ENCODE peak calls at places on chromosomes 1 and 21, in ten cellular contexts. V is IMR-90; N is GM04503; P is fibroblast of the aortic adventitia; J is ELF-1; R is brain microvascular endothelial cell; T is LoVo; S is activated CD8-positive, alpha-beta memory T cell treated with anti-CD3 and anti-CD28 coated beads for 24 hours; G is dermis microvascular lymphatic vessel endothelial cell; I is EH. O is an unnamed sample.

GRCh38 chr1:228106800-228107054 is 2.4 kb downstream of the MRPL55 start:
- DNase-seq in J (no peak), R (no peak), N (no peak), S (no peak), I (no peak), P (no peak), T (no peak), V (no peak), G (no peak), O (peak)

GRCh38 chr1:10519016-10519417 is 44.3 kb downstream of the PEX14 start:
- DNase-seq in P (no peak), I (no peak), R (no peak), J (peak), G (no peak), S (no peak), N (no peak), T (no peak), V (no peak), O (no peak)

GRCh38 chr1:64539808-64540207 is 69.9 kb downstream of the CACHD1 start:
- DNase-seq in R (peak), T (no peak), G (no peak), P (peak), J (no peak), I (peak), S (no peak), V (peak), N (no peak), O (no peak)

GRCh38 chr1:88150330-88150729 is 533.7 kb upstream of the PKN2 start:
- DNase-seq in P (no peak), R (no peak), V (no peak), S (no peak), J (no peak), I (no peak), T (no peak), N (no peak), G (no peak), O (no peak)

GRCh38 chr1:62013264-62013663 is 181.4 kb upstream of the L1TD1 start:
- DNase-seq in S (no peak), I (no peak), R (no peak), G (no peak), P (no peak), N (no peak), J (no peak), T (no peak), V (no peak), O (no peak)

GRCh38 chr1:203147376-203147775 is 19.9 kb downstream of the ADORA1 start:
- DNase-seq in P (no peak), N (no peak), T (no peak), I (no peak), S (no peak), R (no peak), J (no peak), G (no peak), V (no peak), O (no peak)

GRCh38 chr1:43425045-43425444 is 28.7 kb downstream of the HYI start:
- DNase-seq in G (no peak), I (peak), T (no peak), S (no peak), V (peak), J (no peak), P (no peak), R (no peak), N (no peak), O (no peak)

GRCh38 chr21:42614811-42615342 is 38.5 kb upstream of the PDE9A start:
- DNase-seq in R (no peak), G (no peak), T (peak), P (no peak), V (no peak), J (peak), S (peak), N (no peak), I (no peak), O (peak)

GRCh38 chr1:181148636-181149035 is 60.1 kb downstream of the IER5 start:
- DNase-seq in N (no peak), T (no peak), P (no peak), V (no peak), G (no peak), J (no peak), R (no peak), S (no peak), I (no peak), O (no peak)

GRCh38 chr21:37945036-37945435 is 28.8 kb upstream of the KCNJ6 start:
- DNase-seq in P (no peak), N (no peak), V (no peak), J (no peak), G (no peak), S (no peak), T (no peak), I (no peak), R (no peak), O (no peak)

GRCh38 chr1:30525980-30526651 is 197.3 kb downstream of the MATN1 start:
- DNase-seq in V (peak), I (peak), P (peak), T (peak), R (peak), S (peak), G (peak), N (peak), J (peak), O (no peak)

GRCh38 chr1:51941528-51941927 is 49.0 kb downstream of the RAB3B start:
- DNase-seq in T (no peak), R (no peak), J (no peak), V (peak), N (no peak), S (no peak), P (no peak), I (no peak), G (no peak), O (no peak)

GRCh38 chr1:58901008-58901407 is 117.2 kb upstream of the JUN start:
- DNase-seq in P (no peak), J (no peak), R (no peak), V (peak), G (no peak), I (peak), T (no peak), S (no peak), N (no peak), O (no peak)

GRCh38 chr1:157377216-157377821 is 175.0 kb downstream of the FCRL5 start:
- DNase-seq in S (no peak), R (peak), J (peak), N (no peak), G (peak), I (peak), T (peak), V (peak), P (peak), O (no peak)

GRCh38 chr1:51063121-51063520 is 38.9 kb upstream of the C1orf185 start:
- DNase-seq in V (peak), G (no peak), N (peak), J (no peak), I (peak), R (peak), P (peak), S (no peak), T (peak), O (no peak)

GRCh38 chr1:67142931-67143330 is 8.2 kb upstream of the C1orf141 start:
- DNase-seq in P (no peak), S (no peak), T (no peak), G (no peak), R (no peak), V (no peak), N (no peak), J (no peak), I (no peak), O (no peak)

GRCh38 chr1:26578167-26578566 is 48.6 kb downstream of the RPS6KA1 start:
- DNase-seq in N (no peak), P (no peak), R (no peak), T (no peak), J (no peak), G (no peak), V (no peak), I (no peak), S (no peak), O (no peak)